ENCODE peak calls at places on chromosomes 1 and 21, in five cellular contexts. U is ovary, L is GM12865, I is choroid plexus epithelial cell, W is osteocyte. R is an unnamed sample.

GRCh38 chr1:112359961-112360767 is 35.9 kb upstream of the CTTNBP2NL start:
- DNase-seq in U (peak), L (no peak), I (peak), W (no peak), R (no peak)

GRCh38 chr1:7373936-7374760 is 396.9 kb upstream of the VAMP3 start:
- DNase-seq in W (peak), I (no peak), U (no peak), L (no peak), R (peak)

GRCh38 chr1:8889925-8890785 is 11.7 kb upstream of the ENO1 start:
- DNase-seq in U (peak), L (no peak), W (peak), I (peak), R (no peak)

GRCh38 chr1:26838474-26839338 is 12.2 kb downstream of the ZDHHC18 start:
- DNase-seq in U (no peak), W (no peak), I (peak), L (peak), R (no peak)

GRCh38 chr1:20216574-20216973 is 30.3 kb upstream of the PLA2G2C start:
- DNase-seq in I (peak), L (peak), W (no peak), U (no peak), R (no peak)

GRCh38 chr1:36128126-36128904 is 3.3 kb upstream of the COL8A2 start:
- DNase-seq in L (no peak), U (no peak), W (no peak), I (no peak), R (no peak)

GRCh38 chr1:164637461-164638375 is 78.7 kb downstream of the PBX1 start:
- DNase-seq in I (peak), W (no peak), L (no peak), U (no peak), R (no peak)

GRCh38 chr21:42031816-42032215 is 21.7 kb upstream of the ZBTB21 start:
- DNase-seq in W (no peak), L (peak), I (no peak), U (no peak), R (no peak)

GRCh38 chr1:99504287-99504686 is 141.6 kb upstream of the PALMD start:
- DNase-seq in L (no peak), U (no peak), I (no peak), W (no peak), R (no peak)

GRCh38 chr1:227273557-227273956 is 44.7 kb downstream of the CDC42BPA start:
- DNase-seq in L (peak), W (no peak), U (no peak), I (peak), R (no peak)

GRCh38 chr1:110616587-110616986 is 10.4 kb upstream of the KCNA2 start:
- DNase-seq in L (no peak), W (no peak), I (peak), U (no peak), R (no peak)

GRCh38 chr1:230797376-230798186 is 50.4 kb downstream of the CAPN9 start:
- DNase-seq in L (peak), I (peak), U (peak), W (peak), R (no peak)

GRCh38 chr1:94866178-94866822 is 46.1 kb downstream of the SLC44A3 start:
- DNase-seq in W (no peak), U (no peak), L (no peak), I (peak), R (no peak)

GRCh38 chr1:7379445-7379971 is 391.6 kb upstream of the VAMP3 start:
- DNase-seq in I (peak), W (peak), L (no peak), U (no peak), R (peak)

GRCh38 chr21:36422279-36423098 is 37.3 kb downstream of the CHAF1B start:
- DNase-seq in L (peak), W (no peak), I (peak), U (peak), R (peak)

GRCh38 chr1:55938376-55938850 is 641.0 kb downstream of the PLPP3 start:
- DNase-seq in W (no peak), U (peak), L (no peak), I (no peak), R (no peak)

DNA sequence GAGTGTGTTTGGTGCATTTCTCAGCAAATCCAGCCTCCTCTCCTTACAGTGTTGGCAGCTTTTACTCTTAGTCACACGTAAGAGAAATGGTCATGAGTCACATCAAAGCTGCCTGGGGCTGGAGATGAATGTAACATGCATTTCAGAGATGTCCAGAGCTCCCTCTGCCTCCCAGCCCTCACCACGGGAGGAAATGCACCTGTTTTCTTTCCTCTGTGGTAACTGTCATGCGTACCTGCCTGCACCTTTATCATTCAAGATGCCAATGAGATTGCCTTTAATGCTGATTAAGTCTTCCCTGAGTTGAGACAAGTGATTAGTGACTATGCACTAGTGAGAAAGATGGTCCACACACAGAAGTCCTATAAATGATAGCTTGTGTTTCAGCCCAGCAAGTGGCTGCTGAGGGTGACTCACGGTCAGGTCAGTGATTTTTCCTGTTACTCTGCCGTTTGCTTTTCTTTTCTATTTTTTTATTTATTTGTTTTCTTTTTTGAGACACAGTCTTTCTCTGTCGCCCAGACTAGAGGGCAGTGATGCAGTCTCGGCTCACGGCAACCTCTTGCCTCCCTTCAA is 277.3 kb upstream of the FMN2 start:
- DNase-seq in L (no peak), W (no peak), U (no peak), I (peak), R (no peak)
- TF ChIP-seq CTCF in L (no peak), W (no peak), U (no peak), I (no peak), R (no peak)

DNA sequence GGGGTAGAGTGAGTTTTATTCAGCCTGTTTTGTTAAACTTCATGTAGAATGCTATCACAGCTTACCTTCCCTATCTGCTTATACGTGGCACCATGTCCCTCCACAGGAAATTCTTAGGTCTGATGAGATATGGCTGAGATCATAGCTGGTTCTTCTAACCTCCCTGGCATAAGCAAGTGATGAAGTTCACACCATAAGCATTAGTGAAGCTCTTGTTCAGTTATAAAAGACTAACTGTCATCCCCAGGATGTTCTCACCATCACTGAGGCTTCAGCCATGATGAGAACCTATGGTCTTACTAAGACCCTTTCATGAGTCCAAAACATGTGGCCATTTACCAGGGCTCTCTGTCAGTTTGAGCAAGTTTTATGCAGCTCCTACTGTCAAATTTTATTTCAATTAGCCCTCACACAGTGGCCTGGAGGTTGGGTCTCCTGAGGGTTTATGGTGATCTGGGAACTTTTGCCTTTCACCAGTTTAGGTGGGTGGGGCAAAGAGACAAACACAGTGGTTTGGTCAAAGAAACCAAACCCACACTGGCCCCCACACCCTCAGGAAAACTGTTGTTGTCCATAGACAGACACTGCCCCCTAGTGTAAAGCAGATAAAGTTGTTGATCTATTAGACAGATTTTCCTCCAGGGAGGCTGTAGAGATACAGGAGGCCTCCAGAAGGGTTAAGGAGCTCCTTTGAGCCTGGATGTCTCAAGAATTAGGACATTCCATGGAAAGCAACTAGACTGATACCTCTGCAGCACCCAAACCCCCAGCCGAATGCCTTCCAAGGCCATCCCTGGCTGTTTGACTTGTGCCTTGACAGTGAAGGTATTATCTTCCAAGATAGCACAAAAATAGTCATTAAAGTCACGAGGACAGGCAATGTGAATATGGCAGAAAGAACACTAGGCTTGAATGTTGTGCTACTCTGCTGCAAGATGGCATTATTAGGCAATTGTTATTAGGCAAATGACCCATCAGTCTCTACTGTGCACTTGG is 5.0 kb downstream of the SLC22A15 start:
- DNase-seq in W (no peak), I (peak), L (peak), U (no peak), R (no peak)
- TF ChIP-seq CTCF in W (peak), I (peak), L (peak), U (no peak), R (peak)

DNA sequence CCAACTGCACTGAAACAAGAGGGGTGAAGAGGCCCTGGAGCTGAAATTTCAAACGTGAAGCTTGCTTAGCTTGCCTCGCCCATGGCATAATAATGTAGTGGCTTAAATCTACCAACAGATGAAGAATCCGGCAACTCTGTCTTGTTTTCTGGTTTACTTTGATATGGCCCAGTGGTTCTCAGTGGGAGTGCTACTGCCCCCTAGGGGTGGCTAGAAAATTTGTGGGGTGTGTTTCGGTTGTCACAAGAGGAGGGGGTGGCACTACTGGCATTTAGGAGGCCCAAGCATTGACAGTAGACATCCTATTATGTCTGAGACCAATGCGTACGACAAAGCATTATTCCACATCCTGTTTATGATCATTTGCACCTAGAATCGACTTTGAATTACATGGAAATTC is 51.9 kb upstream of the C8B start:
- DNase-seq in W (no peak), I (peak), L (peak), U (no peak), R (no peak)
- TF ChIP-seq CTCF in W (no peak), I (peak), L (peak), U (no peak), R (peak)

DNA sequence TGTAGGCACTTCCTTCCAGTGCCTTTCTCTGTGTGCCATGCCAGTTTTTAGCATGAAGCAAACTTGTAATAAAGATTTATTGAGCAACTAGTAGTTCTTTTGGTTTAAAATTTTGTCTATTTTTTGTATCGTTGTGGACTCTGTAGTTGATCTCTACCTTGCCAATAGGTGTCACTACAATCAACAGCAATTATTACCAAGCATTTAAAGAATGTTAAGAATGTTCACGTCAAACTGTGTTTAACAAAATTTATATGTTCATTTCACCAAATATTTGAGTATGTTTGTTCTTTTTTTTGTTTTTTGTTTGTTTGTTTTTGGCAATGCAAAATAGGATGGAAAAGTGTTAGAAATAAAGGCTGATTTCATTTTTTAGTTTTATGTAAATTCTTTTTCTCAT is 208.1 kb downstream of the PATJ start:
- DNase-seq in W (no peak), I (peak), U (no peak), L (no peak), R (no peak)
- TF ChIP-seq CTCF in W (peak), I (peak), U (no peak), L (peak), R (peak)